ENCODE peak calls at places on chromosomes 11 and 22, in ten cellular contexts. H, W, J, O, N, G, I, E, B and Q are unnamed samples.

GRCh38 chr22:29133603-29134133 is 60.8 kb downstream of the KREMEN1 start:
- DNase-seq in B (no peak), O (no peak), I (no peak), H (no peak), W (no peak), J (no peak), E (no peak), N (no peak), G (no peak), Q (no peak)

GRCh38 chr22:30078320-30079311 is 1.6 kb upstream of the HORMAD2 start:
- DNase-seq in J (no peak), I (no peak), W (no peak), B (no peak), H (no peak), E (no peak), G (no peak), O (peak), N (no peak), Q (no peak)

GRCh38 chr22:46774456-46775363 is 12.3 kb downstream of the TBC1D22A start:
- DNase-seq in E (no peak), J (no peak), H (no peak), G (no peak), W (no peak), N (no peak), I (no peak), O (no peak), B (no peak), Q (no peak)

GRCh38 chr22:50612715-50613221 is 12.2 kb downstream of the MAPK8IP2 start:
- DNase-seq in W (no peak), N (no peak), O (peak), E (no peak), B (no peak), I (peak), H (no peak), J (no peak), G (no peak), Q (no peak)

GRCh38 chr11:34869425-34869824 is 46.8 kb downstream of the APIP start:
- DNase-seq in H (no peak), B (no peak), J (no peak), I (no peak), W (no peak), E (no peak), O (no peak), N (peak), G (no peak), Q (no peak)

GRCh38 chr22:27456696-27457503 is 344.7 kb downstream of the MN1 start:
- DNase-seq in B (no peak), N (peak), H (no peak), G (peak), E (no peak), J (no peak), O (no peak), W (no peak), I (no peak), Q (no peak)

GRCh38 chr11:44894217-44894617 is 56.5 kb downstream of the TP53I11 start:
- DNase-seq in G (peak), E (peak), W (peak), J (no peak), H (peak), B (peak), N (peak), O (peak), I (peak), Q (peak)

GRCh38 chr11:60334005-60334620 is 7.1 kb downstream of the MS4A6E start:
- DNase-seq in N (peak), E (peak), B (peak), G (peak), H (peak), W (no peak), I (peak), J (no peak), O (peak), Q (no peak)

GRCh38 chr11:8714622-8715225 is 32.1 kb downstream of the RPL27A start:
- DNase-seq in H (no peak), G (no peak), I (peak), O (no peak), W (no peak), B (no peak), E (no peak), N (no peak), J (no peak), Q (no peak)

GRCh38 chr11:65716294-65716693 is 4.2 kb downstream of the KAT5 start:
- DNase-seq in J (no peak), W (no peak), N (no peak), G (no peak), I (no peak), E (no peak), B (no peak), H (no peak), O (no peak), Q (no peak)

GRCh38 chr11:2580444-2581050 is 119.2 kb downstream of the KCNQ1OT1 start:
- DNase-seq in O (peak), I (no peak), J (no peak), N (no peak), G (no peak), W (no peak), E (no peak), B (no peak), H (no peak), Q (no peak)

GRCh38 chr11:42251984-42252383 is 792.5 kb upstream of the LRRC4C start:
- DNase-seq in B (no peak), E (no peak), J (no peak), G (peak), I (no peak), W (no peak), N (no peak), O (no peak), H (no peak), Q (no peak)

GRCh38 chr22:30429887-30430286 is 4.3 kb downstream of the MTFP1 start:
- DNase-seq in E (no peak), J (no peak), G (no peak), O (no peak), W (no peak), N (no peak), H (no peak), I (no peak), B (no peak), Q (no peak)

GRCh38 chr22:45709004-45709739 is 37.5 kb downstream of the ATXN10 start:
- DNase-seq in G (peak), W (peak), B (no peak), N (peak), E (no peak), I (no peak), O (no peak), H (no peak), J (peak), Q (no peak)

GRCh38 chr11:73667906-73668305 is 21.5 kb downstream of the PLEKHB1 start:
- DNase-seq in I (no peak), G (no peak), H (no peak), E (no peak), W (no peak), N (peak), O (no peak), J (no peak), B (no peak), Q (no peak)

GRCh38 chr22:44399906-44400762 is 87.4 kb upstream of the SHISAL1 start:
- DNase-seq in H (no peak), G (no peak), W (no peak), J (no peak), N (no peak), E (no peak), I (no peak), B (no peak), O (no peak), Q (no peak)

GRCh38 chr22:27719535-27720227 is 81.9 kb downstream of the MN1 start:
- DNase-seq in N (no peak), G (no peak), O (no peak), J (no peak), B (peak), E (peak), H (no peak), W (no peak), I (peak), Q (no peak)